ENCODE peak calls at places on chromosomes 5 and 9, in seven cellular contexts. W, V, K, L, P, A and S are unnamed samples.

GRCh38 chr5:167633931-167634341 is 657.5 kb upstream of the WWC1 start:
- DNase-seq in V (no peak), P (no peak), A (no peak), L (no peak), W (no peak), K (peak), S (no peak)

GRCh38 chr5:37900692-37901091 is 60.9 kb upstream of the GDNF start:
- DNase-seq in V (peak), K (peak), W (no peak), L (no peak), A (no peak), P (no peak), S (peak)

GRCh38 chr5:99032234-99033013 is 103.6 kb upstream of the CHD1 start:
- DNase-seq in P (no peak), K (peak), A (no peak), L (peak), V (peak), W (peak), S (no peak)

GRCh38 chr5:106185661-106186081 is 1485.1 kb downstream of the EFNA5 start:
- DNase-seq in K (no peak), L (no peak), V (no peak), W (no peak), A (no peak), P (no peak), S (no peak)

GRCh38 chr9:79858509-79858908 is 286.7 kb downstream of the TLE4 start:
- DNase-seq in A (no peak), P (no peak), V (no peak), K (peak), W (no peak), L (peak), S (no peak)

GRCh38 chr9:127122176-127123151 is at the start of gene ANGPTL2:
- DNase-seq in V (peak), W (peak), A (no peak), K (peak), P (peak), L (no peak), S (peak)

GRCh38 chr5:80238778-80239679 is 16.8 kb downstream of the SERINC5 start:
- DNase-seq in P (peak), W (peak), V (peak), A (no peak), L (no peak), K (peak), S (peak)

GRCh38 chr5:170571331-170571731 is 67.5 kb downstream of the KCNIP1 start:
- DNase-seq in P (no peak), L (peak), W (no peak), A (no peak), K (no peak), V (no peak), S (no peak)

DNA sequence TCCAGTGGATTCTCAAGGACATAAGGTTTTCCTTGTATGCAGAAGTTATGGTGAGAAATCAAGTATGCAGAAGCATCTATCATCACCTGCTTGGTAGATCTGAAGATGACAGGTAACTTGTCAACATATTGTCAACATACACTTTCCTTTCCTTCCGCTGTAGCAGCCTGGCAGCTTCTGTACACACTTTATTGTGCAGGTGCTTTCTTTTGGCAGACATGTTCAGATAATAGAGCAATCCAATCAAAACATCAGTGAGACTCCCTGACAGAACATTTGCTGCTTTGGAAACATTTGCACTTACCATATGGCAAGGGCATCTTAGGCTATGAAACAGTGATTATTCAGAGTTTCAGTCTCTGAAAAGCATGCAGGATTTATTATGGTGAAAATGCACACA is 161.1 kb upstream of the CDH12 start:
- DNase-seq in P (no peak), W (no peak), K (no peak), V (no peak), L (no peak), A (no peak), S (no peak)
- H3K4me3 ChIP-seq in P (no peak), W (no peak), K (no peak), V (no peak), L (no peak), A (no peak), S (no peak)

GRCh38 chr5:84392836-84393235 is 8.2 kb upstream of the EDIL3 start:
- DNase-seq in W (no peak), V (no peak), K (no peak), P (no peak), L (no peak), A (no peak), S (no peak)
- H3K27ac ChIP-seq in W (no peak), V (no peak), K (no peak), P (no peak), L (no peak), A (no peak), S (no peak)

GRCh38 chr9:106962105-106962504 is 99.1 kb downstream of the ZNF462 start:
- DNase-seq in P (no peak), L (no peak), V (no peak), W (no peak), K (no peak), A (no peak), S (no peak)

GRCh38 chr9:106962615-106963363 is 99.8 kb downstream of the ZNF462 start:
- DNase-seq in P (no peak), K (no peak), V (no peak), A (no peak), W (no peak), L (no peak), S (no peak)

GRCh38 chr9:106960238-106960637 is 97.3 kb downstream of the ZNF462 start:
- DNase-seq in V (no peak), A (no peak), W (no peak), L (no peak), P (no peak), K (no peak), S (no peak)

GRCh38 chr9:106963684-106964083 is 100.7 kb downstream of the ZNF462 start:
- DNase-seq in K (no peak), V (no peak), P (no peak), A (no peak), W (no peak), L (no peak), S (no peak)

GRCh38 chr9:106961623-106962022 is 98.7 kb downstream of the ZNF462 start:
- DNase-seq in W (no peak), L (no peak), K (peak), A (no peak), V (no peak), P (no peak), S (no peak)
- H3K4me3 ChIP-seq in W (no peak), L (no peak), K (no peak), A (no peak), V (no peak), P (no peak), S (no peak)

GRCh38 chr9:117548556-117548955 is 133.7 kb upstream of the ASTN2 start:
- DNase-seq in L (no peak), P (no peak), A (no peak), K (no peak), W (no peak), V (no peak), S (no peak)

GRCh38 chr9:117547904-117548303 is 133.0 kb upstream of the ASTN2 start:
- DNase-seq in W (no peak), A (no peak), K (no peak), V (no peak), P (no peak), L (no peak), S (no peak)

GRCh38 chr9:117547321-117547720 is 132.5 kb upstream of the ASTN2 start:
- DNase-seq in A (no peak), L (no peak), W (no peak), K (no peak), V (no peak), P (no peak), S (no peak)

GRCh38 chr9:117551171-117551570 is 136.3 kb upstream of the ASTN2 start:
- DNase-seq in V (no peak), K (no peak), A (no peak), W (no peak), L (no peak), P (no peak), S (no peak)

DNA sequence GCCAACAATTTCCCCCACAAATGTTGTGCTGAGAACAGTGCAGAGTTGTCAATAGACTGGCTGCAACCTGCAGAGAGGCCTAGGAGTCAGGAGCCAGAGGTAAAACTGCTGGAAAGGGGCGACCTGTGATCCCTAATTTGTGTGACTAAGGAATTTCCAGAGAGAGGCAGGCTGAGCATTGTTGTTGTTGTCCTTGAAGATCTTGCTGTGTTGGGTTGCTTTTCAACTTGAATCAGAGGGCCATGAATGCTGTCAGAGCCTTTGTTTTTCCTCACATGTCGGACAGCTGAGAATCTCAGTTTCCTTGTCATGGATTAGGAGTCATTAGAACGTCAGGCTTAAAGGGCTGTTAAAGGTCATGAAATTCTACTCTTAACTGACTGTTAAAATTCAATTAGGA is 134.6 kb upstream of the ASTN2 start:
- DNase-seq in W (no peak), P (no peak), K (no peak), L (no peak), A (no peak), V (no peak), S (no peak)
- H3K27ac ChIP-seq in W (no peak), P (no peak), K (no peak), L (no peak), A (no peak), V (no peak), S (no peak)

GRCh38 chr9:72579190-72579589 is 57.8 kb downstream of the TMC1 start:
- DNase-seq in L (peak), P (peak), K (peak), W (no peak), V (peak), A (no peak), S (no peak)

GRCh38 chr9:72579880-72580570 is 58.6 kb downstream of the TMC1 start:
- DNase-seq in V (no peak), A (no peak), K (peak), P (no peak), W (no peak), L (no peak), S (no peak)

GRCh38 chr9:72576087-72576486 is 54.7 kb downstream of the TMC1 start:
- DNase-seq in W (no peak), P (no peak), V (no peak), K (no peak), L (no peak), A (no peak), S (no peak)

GRCh38 chr9:72575673-72576072 is 54.3 kb downstream of the TMC1 start:
- DNase-seq in V (no peak), W (no peak), P (no peak), L (no peak), K (no peak), A (no peak), S (no peak)

DNA sequence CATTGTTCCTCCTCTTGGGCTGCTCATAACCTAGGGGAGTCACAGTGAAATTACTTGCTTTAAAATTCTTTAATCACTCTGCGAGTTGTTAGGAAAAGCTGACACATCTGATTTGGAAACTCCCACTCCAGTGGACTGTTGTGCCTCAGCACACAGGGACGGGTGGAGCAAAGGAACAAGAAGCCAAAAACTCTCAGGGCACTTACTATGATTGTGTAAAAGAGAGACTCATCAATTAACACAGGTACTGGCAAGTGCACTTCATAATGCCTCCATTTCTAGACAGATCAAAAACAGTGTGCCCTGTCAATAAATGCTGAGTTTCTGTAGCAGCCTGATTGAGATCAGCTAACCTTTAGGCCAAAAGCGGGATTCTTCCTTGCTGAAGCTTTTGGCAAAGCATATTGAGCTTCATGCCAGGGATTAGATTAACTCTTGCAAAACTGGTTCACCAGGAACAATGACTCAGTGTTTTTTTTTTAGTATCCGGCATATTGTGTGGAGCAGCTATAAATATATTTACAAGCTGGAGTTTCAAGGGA is 55.9 kb downstream of the TMC1 start:
- DNase-seq in P (no peak), A (no peak), K (peak), L (peak), W (no peak), V (no peak), S (no peak)
- H3K4me3 ChIP-seq in P (no peak), A (no peak), K (no peak), L (no peak), W (no peak), V (no peak), S (no peak)

DNA sequence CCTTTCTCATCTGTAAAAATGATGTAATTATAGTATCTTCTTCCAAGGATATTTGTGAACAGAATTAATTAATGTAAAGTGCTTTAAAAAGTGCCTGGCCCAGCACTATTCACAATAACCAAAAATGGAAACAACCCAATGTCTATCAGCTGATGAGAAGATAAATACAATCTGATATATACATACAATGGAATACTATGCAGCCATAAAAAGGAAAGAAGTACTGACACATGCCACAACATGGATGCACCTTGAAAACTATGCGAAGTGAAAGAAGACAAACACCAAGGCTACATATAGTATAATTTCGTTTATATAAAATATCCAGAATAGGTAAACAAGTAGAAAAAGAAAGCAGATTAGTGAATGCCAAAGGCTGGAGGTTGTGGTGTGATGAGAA is 24.1 kb downstream of the DPYSL3 start:
- DNase-seq in V (no peak), K (no peak), P (no peak), A (no peak), W (no peak), L (no peak), S (no peak)
- H3K27ac ChIP-seq in V (peak), K (peak), P (peak), A (no peak), W (no peak), L (no peak), S (no peak)